ENCODE peak calls at places on chromosomes 4 and X, in ten cellular contexts. T is WERI-Rb-1, C is hepatocyte, B is heart left ventricle, Z is aorta, R is neuronal stem cell, K is Caco-2, J is fibroblast of lung, G is IMR-90, X is Peyer's patch. P is an unnamed sample. For H3K9me3, the result is how much of the 10 kb centered on the place peaks cover.

GRCh38 chrX:20968996-20969395 is 405.2 kb upstream of the CNKSR2 start:
- DNase-seq in G (no peak), X (no peak), Z (no peak), C (no peak), T (no peak), R (no peak), J (peak), B (no peak), K (no peak), P (no peak)

GRCh38 chrX:17024896-17025295 is 78.4 kb downstream of the REPS2 start:
- DNase-seq in J (no peak), R (no peak), G (no peak), K (peak), T (peak), B (no peak), C (peak), Z (no peak), X (no peak), P (no peak)

GRCh38 chrX:19514791-19515614 is at the start of gene MAP3K15:
- DNase-seq in G (no peak), B (no peak), X (no peak), C (peak), Z (no peak), R (no peak), K (peak), T (peak), J (peak), P (no peak)

GRCh38 chrX:100449696-100450606 is 39.9 kb upstream of the PCDH19 start:
- DNase-seq in J (no peak), T (no peak), B (peak), C (no peak), X (no peak), K (no peak), G (no peak), R (no peak), Z (no peak), P (no peak)

GRCh38 chr4:23369331-23369730 is 520.5 kb downstream of the PPARGC1A start:
- DNase-seq in B (peak), K (no peak), R (no peak), X (no peak), C (no peak), T (peak), J (no peak), G (no peak), Z (no peak), P (no peak)

GRCh38 chr4:147828361-147828760 is 96.5 kb downstream of the ARHGAP10 start:
- DNase-seq in X (no peak), G (peak), K (no peak), C (no peak), T (no peak), Z (no peak), B (no peak), R (no peak), J (peak), P (no peak)

GRCh38 chr4:1975880-1976279 is 32.9 kb downstream of the NELFA start:
- DNase-seq in G (no peak), T (no peak), B (no peak), J (no peak), C (no peak), Z (no peak), X (no peak), R (no peak), K (no peak), P (no peak)

GRCh38 chr4:83862471-83862870 is 326.6 kb downstream of the GPAT3 start:
- DNase-seq in R (no peak), Z (no peak), T (no peak), K (peak), X (no peak), C (no peak), B (no peak), G (no peak), J (no peak), P (no peak)

GRCh38 chrX:34559325-34559724 is 97.8 kb downstream of the TMEM47 start:
- DNase-seq in B (no peak), R (no peak), X (no peak), K (no peak), G (peak), J (peak), C (peak), Z (no peak), T (peak), P (no peak)

GRCh38 chrX:132532097-132532496 is 43.3 kb upstream of the MBNL3 start:
- DNase-seq in G (no peak), C (no peak), X (no peak), T (no peak), J (no peak), B (no peak), R (no peak), K (no peak), Z (no peak), P (no peak)

GRCh38 chrX:107659768-107660167 is 31.5 kb downstream of the PRPS1 start:
- DNase-seq in Z (no peak), J (peak), C (peak), X (no peak), G (peak), R (no peak), T (no peak), B (no peak), K (peak), P (no peak)

GRCh38 chr4:48047421-48047844 is 30.9 kb downstream of the NIPAL1 start:
- DNase-seq in J (no peak), K (no peak), Z (no peak), C (no peak), G (no peak), X (peak), B (no peak), T (no peak), R (no peak), P (peak)

GRCh38 chr4:91837608-91838029 is 466.1 kb upstream of the GRID2 start:
- DNase-seq in X (no peak), B (no peak), C (peak), R (no peak), T (no peak), K (no peak), Z (no peak), G (no peak), J (peak), P (no peak)

GRCh38 chrX:140504371-140505324 is at the start of gene SOX3:
- DNase-seq in K (no peak), X (no peak), B (no peak), G (no peak), Z (no peak), J (no peak), R (peak), T (no peak), C (no peak), P (no peak)

GRCh38 chr4:78480286-78480685 is 71.3 kb upstream of the ANXA3 start:
- DNase-seq in T (no peak), Z (no peak), J (no peak), X (no peak), G (no peak), R (no peak), C (no peak), K (no peak), B (no peak), P (no peak)

GRCh38 chr4:100504086-100504874 is 13.5 kb downstream of the EMCN start:
- DNase-seq in Z (no peak), C (no peak), K (peak), B (no peak), T (peak), G (no peak), R (no peak), X (no peak), J (peak), P (no peak)

GRCh38 chr4:108303488-108304177 is 134.9 kb upstream of the LEF1 start:
- DNase-seq in Z (no peak), C (no peak), X (no peak), T (no peak), G (peak), R (no peak), K (no peak), J (peak), B (no peak), P (no peak)

GRCh38 chrX:154490021-154490413 is 412 bp downstream of the SLC10A3 start:
- DNase-seq in C (peak), X (peak), K (peak), J (peak), Z (no peak), T (no peak), B (no peak), G (peak), R (no peak), P (no peak)

GRCh38 chr4:19496752-19497151 is 755.0 kb upstream of the SLIT2 start:
- DNase-seq in X (no peak), T (no peak), G (peak), R (no peak), J (no peak), Z (no peak), C (no peak), B (no peak), K (no peak), P (no peak)

GRCh38 chr4:19492611-19493010 is 759.1 kb upstream of the SLIT2 start:
- DNase-seq in R (no peak), Z (no peak), G (peak), B (no peak), T (no peak), J (peak), X (no peak), C (no peak), K (no peak), P (no peak)

GRCh38 chr4:19497692-19498091 is 754.0 kb upstream of the SLIT2 start:
- DNase-seq in T (no peak), Z (no peak), K (no peak), R (no peak), J (no peak), X (no peak), G (no peak), C (no peak), B (no peak), P (no peak)

GRCh38 chr4:19494958-19495357 is 756.7 kb upstream of the SLIT2 start:
- DNase-seq in X (no peak), G (peak), K (no peak), B (no peak), R (no peak), T (no peak), Z (no peak), J (peak), C (no peak), P (no peak)
- H3K9me3 ChIP-seq in X (under half), G (under half), K (under half), B (under half), R (under half), T (under half), Z (under half), J (under half), C (under half), P (under half)

GRCh38 chrX:135432453-135432852 is 10.7 kb downstream of the SMIM10L2A start:
- DNase-seq in B (no peak), J (no peak), C (no peak), R (no peak), Z (no peak), X (no peak), T (peak), G (no peak), K (no peak), P (no peak)

GRCh38 chrX:135431886-135432285 is 10.1 kb downstream of the SMIM10L2A start:
- DNase-seq in C (no peak), K (no peak), Z (no peak), G (no peak), X (no peak), T (no peak), R (no peak), J (no peak), B (no peak), P (no peak)

GRCh38 chrX:135434258-135435138 is 12.8 kb downstream of the SMIM10L2A start:
- DNase-seq in R (no peak), B (no peak), Z (no peak), X (no peak), K (no peak), G (no peak), T (no peak), J (no peak), C (no peak), P (no peak)

GRCh38 chrX:135433531-135434257 is 11.9 kb downstream of the SMIM10L2A start:
- DNase-seq in T (no peak), C (no peak), J (no peak), Z (no peak), X (no peak), K (no peak), B (no peak), R (no peak), G (no peak), P (no peak)

GRCh38 chrX:135432881-135433521 is 11.3 kb downstream of the SMIM10L2A start:
- DNase-seq in K (no peak), G (no peak), T (no peak), R (no peak), J (no peak), C (no peak), Z (no peak), B (no peak), X (no peak), P (no peak)
- H3K9me3 ChIP-seq in K (under half), G (under half), T (under half), R (under half), J (under half), C (under half), Z (under half), B (under half), X (under half), P (under half)

GRCh38 chr4:38392223-38392855 is 271.7 kb upstream of the KLF3 start:
- DNase-seq in B (no peak), T (no peak), R (no peak), K (no peak), Z (no peak), X (no peak), G (no peak), J (no peak), C (no peak), P (no peak)
- H3K9me3 ChIP-seq in B (under half), T (under half), R (under half), K (under half), Z (under half), X (under half), G (under half), J (under half), C (under half), P (under half)

DNA sequence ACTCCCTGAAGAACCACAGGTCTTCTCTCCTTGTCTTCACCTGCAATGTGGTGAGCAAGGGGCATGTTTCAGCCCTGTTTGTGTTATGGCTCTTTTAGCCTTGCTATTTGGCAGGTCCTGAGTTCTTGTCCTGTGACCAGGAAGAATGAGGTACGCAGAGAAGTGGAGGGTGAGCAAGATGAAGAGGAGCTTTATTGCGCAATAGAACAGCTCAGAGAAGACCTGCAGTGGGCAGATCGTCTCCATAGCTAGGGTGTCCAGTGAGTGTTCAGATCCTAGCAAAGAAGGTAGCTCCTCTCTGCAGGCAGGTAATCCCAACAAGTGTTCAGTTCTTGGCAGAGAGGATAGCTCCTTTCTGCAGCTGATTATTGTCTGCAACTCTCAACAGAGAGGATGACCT is 672.9 kb downstream of the SH3BGRL start:
- DNase-seq in K (no peak), X (no peak), B (no peak), T (no peak), R (no peak), J (no peak), Z (no peak), C (no peak), G (no peak), P (no peak)
- H3K9me3 ChIP-seq in K (under half), X (under half), B (under half), T (under half), R (under half), J (under half), Z (under half), C (under half), G (under half), P (under half)

GRCh38 chr4:163191999-163192398 is 25.3 kb upstream of the NAF1 start:
- DNase-seq in B (no peak), X (no peak), K (no peak), C (no peak), Z (no peak), T (no peak), R (no peak), G (peak), J (no peak), P (no peak)
- H3K9me3 ChIP-seq in B (under half), X (under half), K (under half), C (under half), Z (under half), T (under half), R (under half), G (under half), J (under half), P (under half)

GRCh38 chr4:56628592-56628991 is 52.5 kb downstream of the HOPX start:
- DNase-seq in T (no peak), G (no peak), Z (no peak), B (no peak), R (no peak), C (no peak), X (no peak), J (no peak), K (no peak), P (no peak)

GRCh38 chr4:56626963-56627362 is 54.1 kb downstream of the HOPX start:
- DNase-seq in Z (no peak), J (no peak), X (no peak), R (no peak), C (no peak), G (no peak), K (no peak), B (no peak), T (peak), P (peak)

GRCh38 chr4:56627375-56627774 is 53.7 kb downstream of the HOPX start:
- DNase-seq in B (no peak), G (no peak), R (no peak), Z (no peak), J (no peak), T (no peak), C (no peak), K (no peak), X (no peak), P (no peak)

GRCh38 chr4:56627985-56628384 is 53.1 kb downstream of the HOPX start:
- DNase-seq in T (no peak), G (peak), C (no peak), K (no peak), J (peak), Z (no peak), X (no peak), B (no peak), R (no peak), P (no peak)

DNA sequence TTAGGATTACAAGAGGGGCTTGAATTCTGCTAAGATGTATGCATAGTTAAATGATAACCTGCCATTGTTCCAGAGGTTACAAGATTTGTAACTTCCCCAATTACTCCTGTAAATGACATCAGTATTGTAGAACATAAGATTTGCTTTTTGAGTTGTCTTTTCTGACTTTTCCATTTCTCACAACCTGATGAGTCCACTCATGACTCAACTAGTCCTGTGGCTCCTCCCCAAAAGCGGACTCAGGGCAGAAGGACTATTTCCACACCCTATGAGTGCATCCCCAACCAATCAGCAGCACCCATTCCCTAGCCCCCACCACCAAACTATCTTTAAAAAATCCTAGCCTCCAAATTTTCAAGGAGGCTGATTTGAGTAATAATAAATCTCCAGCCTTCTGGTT is 54.7 kb downstream of the HOPX start:
- DNase-seq in J (no peak), T (no peak), G (no peak), C (no peak), B (no peak), R (no peak), K (no peak), X (no peak), Z (no peak), P (no peak)
- H3K9me3 ChIP-seq in J (under half), T (under half), G (under half), C (under half), B (under half), R (under half), K (under half), X (under half), Z (under half), P (under half)

GRCh38 chr4:170214101-170214500 is 124.3 kb upstream of the AADAT start:
- DNase-seq in C (no peak), B (no peak), G (no peak), K (no peak), X (no peak), T (no peak), R (no peak), J (no peak), Z (no peak), P (no peak)

GRCh38 chr4:170214731-170215130 is 125.0 kb upstream of the AADAT start:
- DNase-seq in B (no peak), R (no peak), G (no peak), C (no peak), K (no peak), Z (no peak), J (no peak), T (no peak), X (no peak), P (no peak)
- H3K9me3 ChIP-seq in B (under half), R (under half), G (under half), C (under half), K (under half), Z (under half), J (under half), T (under half), X (under half), P (under half)